ENCODE peak calls at places on chromosomes 7 and 10, in eight cellular contexts. One of them, this sample, is unnamed.
A peak's percentile ranks its signal among the peaks of the same experiment; 100 is the strongest.

GRCh38 chr10:112583236-112583919 is 136.4 kb downstream of the VTI1A start:
- DNase-seq in A673: no peak
- DNase-seq in cardiac muscle cell: no peak
- DNase-seq in esophagus squamous epithelium: no peak
- DNase-seq in upper lobe of right lung: no peak
- DNase-seq in IMR-90: no peak
- DNase-seq in thoracic aorta: no peak
- DNase-seq in neural progenitor cell: peak; percentile 60
- DNase-seq in this sample: no peak

GRCh38 chr7:4650471-4651047 is 31.5 kb upstream of the FOXK1 start:
- DNase-seq in A673: no peak
- DNase-seq in cardiac muscle cell: no peak
- DNase-seq in esophagus squamous epithelium: no peak
- DNase-seq in upper lobe of right lung: no peak
- DNase-seq in IMR-90: peak; percentile 23
- DNase-seq in thoracic aorta: no peak
- DNase-seq in neural progenitor cell: peak; percentile 97
- DNase-seq in this sample: no peak

GRCh38 chr10:27192284-27192683 is 37.1 kb downstream of the MASTL start:
- DNase-seq in A673: no peak
- DNase-seq in cardiac muscle cell: no peak
- DNase-seq in esophagus squamous epithelium: no peak
- DNase-seq in upper lobe of right lung: no peak
- DNase-seq in IMR-90: peak; percentile 95
- DNase-seq in thoracic aorta: peak; percentile 19
- DNase-seq in neural progenitor cell: no peak
- DNase-seq in this sample: no peak

GRCh38 chr7:40945788-40946187 is 757.1 kb downstream of the INHBA start:
- DNase-seq in A673: no peak
- DNase-seq in cardiac muscle cell: no peak
- DNase-seq in esophagus squamous epithelium: no peak
- DNase-seq in upper lobe of right lung: no peak
- DNase-seq in IMR-90: no peak
- DNase-seq in thoracic aorta: no peak
- DNase-seq in neural progenitor cell: no peak
- DNase-seq in this sample: no peak

GRCh38 chr10:121624778-121625330 is 26.6 kb upstream of the FGFR2 start:
- DNase-seq in A673: no peak
- DNase-seq in cardiac muscle cell: no peak
- DNase-seq in esophagus squamous epithelium: no peak
- DNase-seq in upper lobe of right lung: peak; percentile 15
- DNase-seq in IMR-90: no peak
- DNase-seq in thoracic aorta: no peak
- DNase-seq in neural progenitor cell: no peak
- DNase-seq in this sample: peak; percentile 14

GRCh38 chr10:92697663-92698511 is 8.1 kb downstream of the HHEX start:
- DNase-seq in A673: no peak
- DNase-seq in cardiac muscle cell: no peak
- DNase-seq in esophagus squamous epithelium: no peak
- DNase-seq in upper lobe of right lung: no peak
- DNase-seq in IMR-90: peak; percentile 32
- DNase-seq in thoracic aorta: no peak
- DNase-seq in neural progenitor cell: no peak
- DNase-seq in this sample: no peak

GRCh38 chr7:136677456-136678365 is 190.7 kb upstream of the CHRM2 start:
- DNase-seq in A673: no peak
- DNase-seq in cardiac muscle cell: no peak
- DNase-seq in esophagus squamous epithelium: no peak
- DNase-seq in upper lobe of right lung: no peak
- DNase-seq in IMR-90: peak; percentile 63
- DNase-seq in thoracic aorta: no peak
- DNase-seq in neural progenitor cell: no peak
- DNase-seq in this sample: no peak

GRCh38 chr10:27535312-27535711 is 31.2 kb downstream of the RAB18 start:
- DNase-seq in A673: no peak
- DNase-seq in cardiac muscle cell: no peak
- DNase-seq in esophagus squamous epithelium: no peak
- DNase-seq in upper lobe of right lung: no peak
- DNase-seq in IMR-90: no peak
- DNase-seq in thoracic aorta: no peak
- DNase-seq in neural progenitor cell: no peak
- DNase-seq in this sample: no peak

GRCh38 chr7:36281945-36282727 is 107.5 kb upstream of the ANLN start:
- DNase-seq in A673: no peak
- DNase-seq in cardiac muscle cell: no peak
- DNase-seq in esophagus squamous epithelium: no peak
- DNase-seq in upper lobe of right lung: no peak
- DNase-seq in IMR-90: peak; percentile 61
- DNase-seq in thoracic aorta: no peak
- DNase-seq in neural progenitor cell: no peak
- DNase-seq in this sample: no peak
- H3K4me1 ChIP-seq in A673: peaks cover 32% of the 10 kb centered on the region
- H3K4me1 ChIP-seq in cardiac muscle cell: peaks cover 15% of the 10 kb centered on the region
- H3K4me1 ChIP-seq in esophagus squamous epithelium: peaks cover 80% of the 10 kb centered on the region
- H3K4me1 ChIP-seq in upper lobe of right lung: peaks cover 27% of the 10 kb centered on the region
- H3K4me1 ChIP-seq in IMR-90: peaks cover 37% of the 10 kb centered on the region
- H3K4me1 ChIP-seq in thoracic aorta: peaks cover 65% of the 10 kb centered on the region
- H3K4me1 ChIP-seq in neural progenitor cell: peaks cover 40% of the 10 kb centered on the region
- H3K4me1 ChIP-seq in this sample: peaks cover 44% of the 10 kb centered on the region

DNA sequence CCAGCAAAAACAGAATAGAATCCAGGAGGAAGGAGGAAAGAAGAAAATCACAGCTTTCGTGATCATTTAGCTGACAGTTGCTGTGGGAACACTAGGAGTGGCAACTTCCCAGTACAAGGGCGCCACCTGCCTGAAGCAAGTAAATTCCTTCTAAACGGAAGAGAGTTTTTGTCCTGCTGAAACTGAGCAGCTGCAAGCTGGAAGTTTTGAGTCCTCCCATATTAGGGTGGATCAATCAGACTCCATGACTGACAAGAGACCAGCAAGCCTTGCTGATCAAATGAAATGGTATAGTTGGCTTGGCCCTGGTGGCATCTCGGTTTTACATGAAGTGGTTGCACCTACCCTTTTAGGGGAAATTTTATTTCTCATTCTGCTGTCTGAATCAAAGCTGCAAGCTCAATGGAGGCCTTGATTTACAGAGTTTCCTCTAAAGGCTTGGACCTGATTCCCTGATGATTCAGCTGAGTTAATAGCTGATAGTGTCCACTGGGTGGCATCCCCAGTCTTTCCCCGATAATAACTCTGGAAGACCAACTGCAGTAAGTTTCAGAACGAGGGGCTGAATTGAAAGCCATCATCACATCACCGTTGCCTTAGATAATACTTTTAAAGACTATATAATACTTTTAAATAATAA is 299.6 kb downstream of the HGF start:
- DNase-seq in A673: peak; percentile 80
- DNase-seq in cardiac muscle cell: peak; percentile 81
- DNase-seq in esophagus squamous epithelium: no peak
- DNase-seq in upper lobe of right lung: peak; percentile 73
- DNase-seq in IMR-90: peak; percentile 81
- DNase-seq in thoracic aorta: no peak
- DNase-seq in neural progenitor cell: peak; percentile 77
- DNase-seq in this sample: no peak
- TF ChIP-seq CTCF in A673: peak; percentile 78
- TF ChIP-seq CTCF in cardiac muscle cell: peak; percentile 77
- TF ChIP-seq CTCF in esophagus squamous epithelium: peak; percentile 60
- TF ChIP-seq CTCF in upper lobe of right lung: peak; percentile 65
- TF ChIP-seq CTCF in IMR-90: peak; percentile 83
- TF ChIP-seq CTCF in thoracic aorta: peak; percentile 52
- TF ChIP-seq CTCF in neural progenitor cell: peak; percentile 73
- TF ChIP-seq CTCF in this sample: peak; percentile 44

GRCh38 chr7:74289660-74290589 is 718 bp downstream of the CLIP2 start:
- DNase-seq in A673: no peak
- DNase-seq in cardiac muscle cell: no peak
- DNase-seq in esophagus squamous epithelium: no peak
- DNase-seq in upper lobe of right lung: peak; percentile 76
- DNase-seq in IMR-90: no peak
- DNase-seq in thoracic aorta: no peak
- DNase-seq in neural progenitor cell: peak; percentile 40
- DNase-seq in this sample: peak; percentile 88

GRCh38 chr7:74290590-74290950 is 1.4 kb downstream of the CLIP2 start:
- DNase-seq in A673: no peak
- DNase-seq in cardiac muscle cell: no peak
- DNase-seq in esophagus squamous epithelium: no peak
- DNase-seq in upper lobe of right lung: no peak
- DNase-seq in IMR-90: no peak
- DNase-seq in thoracic aorta: no peak
- DNase-seq in neural progenitor cell: no peak
- DNase-seq in this sample: no peak

GRCh38 chr7:74292757-74293576 is 3.8 kb downstream of the CLIP2 start:
- DNase-seq in A673: no peak
- DNase-seq in cardiac muscle cell: no peak
- DNase-seq in esophagus squamous epithelium: no peak
- DNase-seq in upper lobe of right lung: no peak
- DNase-seq in IMR-90: no peak
- DNase-seq in thoracic aorta: no peak
- DNase-seq in neural progenitor cell: no peak
- DNase-seq in this sample: no peak

GRCh38 chr7:74290999-74291441 is 1.8 kb downstream of the CLIP2 start:
- DNase-seq in A673: no peak
- DNase-seq in cardiac muscle cell: no peak
- DNase-seq in esophagus squamous epithelium: no peak
- DNase-seq in upper lobe of right lung: no peak
- DNase-seq in IMR-90: no peak
- DNase-seq in thoracic aorta: no peak
- DNase-seq in neural progenitor cell: no peak
- DNase-seq in this sample: no peak

DNA sequence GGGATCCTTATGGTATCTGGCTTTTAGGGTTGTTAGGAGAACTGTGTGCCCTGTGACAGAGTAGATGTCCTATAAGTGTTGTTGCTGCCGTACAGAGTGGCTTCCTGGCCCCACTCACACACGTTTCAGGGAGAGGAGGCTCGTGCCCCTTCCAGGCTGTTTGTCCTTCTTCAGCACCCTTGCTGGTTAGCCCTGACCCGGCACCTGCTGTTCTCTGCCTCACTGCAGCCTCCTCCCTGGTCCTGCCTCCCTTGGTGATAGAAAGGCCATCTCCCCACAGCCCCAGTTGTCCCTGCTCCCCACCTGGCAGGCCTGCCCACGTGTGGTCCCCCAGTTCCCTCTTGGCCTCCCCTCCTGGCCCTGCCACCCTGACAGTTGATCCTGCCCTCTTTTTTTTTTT is 2.3 kb downstream of the CLIP2 start:
- DNase-seq in A673: no peak
- DNase-seq in cardiac muscle cell: no peak
- DNase-seq in esophagus squamous epithelium: no peak
- DNase-seq in upper lobe of right lung: no peak
- DNase-seq in IMR-90: no peak
- DNase-seq in thoracic aorta: no peak
- DNase-seq in neural progenitor cell: no peak
- DNase-seq in this sample: no peak
- H3K4me3 ChIP-seq in A673: no peak overlapping the region
- H3K4me3 ChIP-seq in cardiac muscle cell: no peak overlapping the region
- H3K4me3 ChIP-seq in esophagus squamous epithelium: no peak overlapping the region
- H3K4me3 ChIP-seq in upper lobe of right lung: no peak overlapping the region
- H3K4me3 ChIP-seq in IMR-90: no peak overlapping the region
- H3K4me3 ChIP-seq in thoracic aorta: no peak overlapping the region
- H3K4me3 ChIP-seq in neural progenitor cell: no peak overlapping the region
- H3K4me3 ChIP-seq in this sample: no peak overlapping the region

GRCh38 chr10:62048473-62048872 is 147.0 kb downstream of the ARID5B start:
- DNase-seq in A673: no peak
- DNase-seq in cardiac muscle cell: no peak
- DNase-seq in esophagus squamous epithelium: no peak
- DNase-seq in upper lobe of right lung: no peak
- DNase-seq in IMR-90: no peak
- DNase-seq in thoracic aorta: no peak
- DNase-seq in neural progenitor cell: no peak
- DNase-seq in this sample: no peak

GRCh38 chr10:62047240-62047897 is 145.9 kb downstream of the ARID5B start:
- DNase-seq in A673: no peak
- DNase-seq in cardiac muscle cell: no peak
- DNase-seq in esophagus squamous epithelium: no peak
- DNase-seq in upper lobe of right lung: no peak
- DNase-seq in IMR-90: peak; percentile 81
- DNase-seq in thoracic aorta: no peak
- DNase-seq in neural progenitor cell: no peak
- DNase-seq in this sample: no peak

GRCh38 chr10:62048919-62049636 is 147.6 kb downstream of the ARID5B start:
- DNase-seq in A673: peak; percentile 89
- DNase-seq in cardiac muscle cell: peak; percentile 76
- DNase-seq in esophagus squamous epithelium: peak; percentile 25
- DNase-seq in upper lobe of right lung: peak; percentile 83
- DNase-seq in IMR-90: peak; percentile 99
- DNase-seq in thoracic aorta: peak; percentile 91
- DNase-seq in neural progenitor cell: peak; percentile 78
- DNase-seq in this sample: peak; percentile 83

GRCh38 chr10:62046522-62047239 is 145.2 kb downstream of the ARID5B start:
- DNase-seq in A673: peak; percentile 64
- DNase-seq in cardiac muscle cell: no peak
- DNase-seq in esophagus squamous epithelium: no peak
- DNase-seq in upper lobe of right lung: no peak
- DNase-seq in IMR-90: peak; percentile 47
- DNase-seq in thoracic aorta: no peak
- DNase-seq in neural progenitor cell: no peak
- DNase-seq in this sample: no peak

GRCh38 chr10:62047960-62048383 is 146.5 kb downstream of the ARID5B start:
- DNase-seq in A673: no peak
- DNase-seq in cardiac muscle cell: no peak
- DNase-seq in esophagus squamous epithelium: no peak
- DNase-seq in upper lobe of right lung: no peak
- DNase-seq in IMR-90: no peak
- DNase-seq in thoracic aorta: no peak
- DNase-seq in neural progenitor cell: no peak
- DNase-seq in this sample: no peak
- H3K4me1 ChIP-seq in A673: peaks cover 65% of the 10 kb centered on the region
- H3K4me1 ChIP-seq in cardiac muscle cell: peaks cover 54% of the 10 kb centered on the region
- H3K4me1 ChIP-seq in esophagus squamous epithelium: peaks cover 100% of the 10 kb centered on the region
- H3K4me1 ChIP-seq in upper lobe of right lung: peaks cover 58% of the 10 kb centered on the region
- H3K4me1 ChIP-seq in IMR-90: peaks cover 19% of the 10 kb centered on the region
- H3K4me1 ChIP-seq in thoracic aorta: peaks cover 72% of the 10 kb centered on the region
- H3K4me1 ChIP-seq in neural progenitor cell: peaks cover 11% of the 10 kb centered on the region
- H3K4me1 ChIP-seq in this sample: peaks cover 67% of the 10 kb centered on the region

This sample was measured in spleen.